ENCODE peak calls at places on chromosome 13, in four cellular contexts. M is HL-60, Z is lower leg skin, F is BJ. K is an unnamed sample.

GRCh38 chr13:21060063-21060826 is 1.1 kb downstream of the LATS2 start:
- DNase-seq in M (no peak), Z (peak), F (no peak), K (no peak)

GRCh38 chr13:105814902-105815250 is 720.6 kb downstream of the EFNB2 start:
- DNase-seq in M (no peak), Z (no peak), F (no peak), K (no peak)

GRCh38 chr13:25286308-25286968 is 850 bp downstream of the MTMR6 start:
- DNase-seq in M (no peak), Z (no peak), F (no peak), K (no peak)

GRCh38 chr13:77429320-77430142 is 102.6 kb upstream of the MYCBP2 start:
- DNase-seq in M (no peak), Z (no peak), F (no peak), K (no peak)

GRCh38 chr13:94712812-94713555 is 639 bp upstream of the SOX21 start:
- DNase-seq in M (no peak), Z (no peak), F (peak), K (no peak)

GRCh38 chr13:73672492-73672891 is 461.7 kb downstream of the KLF12 start:
- DNase-seq in M (no peak), Z (no peak), F (no peak), K (no peak)

GRCh38 chr13:80374453-80374852 is 33.5 kb upstream of the SPRY2 start:
- DNase-seq in M (no peak), Z (no peak), F (no peak), K (no peak)

GRCh38 chr13:52599037-52599852 is 43.0 kb upstream of the HNRNPA1L2 start:
- DNase-seq in M (no peak), Z (no peak), F (no peak), K (no peak)

GRCh38 chr13:50715402-50716146 is 127.9 kb downstream of the DLEU7 start:
- DNase-seq in M (peak), Z (peak), F (no peak), K (no peak)

GRCh38 chr13:101579291-101579802 is 126.9 kb downstream of the ITGBL1 start:
- DNase-seq in M (no peak), Z (no peak), F (no peak), K (no peak)

GRCh38 chr13:110616103-110617101 is 1.1 kb downstream of the NAXD start:
- DNase-seq in M (no peak), Z (no peak), F (no peak), K (no peak)

GRCh38 chr13:28494537-28494860 is 429 bp downstream of the FLT1 start:
- DNase-seq in M (no peak), Z (no peak), F (no peak), K (no peak)

GRCh38 chr13:79245937-79246574 is 160.0 kb downstream of the RBM26 start:
- DNase-seq in M (no peak), Z (no peak), F (no peak), K (no peak)

GRCh38 chr13:79241697-79242096 is 164.4 kb downstream of the RBM26 start:
- DNase-seq in M (no peak), Z (no peak), F (no peak), K (no peak)

GRCh38 chr13:79246575-79246949 is 159.5 kb downstream of the RBM26 start:
- DNase-seq in M (no peak), Z (no peak), F (no peak), K (no peak)
- TF ChIP-seq CTCF in M (no peak), Z (no peak), F (no peak), K (no peak)

GRCh38 chr13:59459972-59460371 is 703.8 kb downstream of the DIAPH3 start:
- DNase-seq in M (no peak), Z (no peak), F (no peak), K (no peak)
- TF ChIP-seq CTCF in M (no peak), Z (no peak), F (no peak), K (no peak)

DNA sequence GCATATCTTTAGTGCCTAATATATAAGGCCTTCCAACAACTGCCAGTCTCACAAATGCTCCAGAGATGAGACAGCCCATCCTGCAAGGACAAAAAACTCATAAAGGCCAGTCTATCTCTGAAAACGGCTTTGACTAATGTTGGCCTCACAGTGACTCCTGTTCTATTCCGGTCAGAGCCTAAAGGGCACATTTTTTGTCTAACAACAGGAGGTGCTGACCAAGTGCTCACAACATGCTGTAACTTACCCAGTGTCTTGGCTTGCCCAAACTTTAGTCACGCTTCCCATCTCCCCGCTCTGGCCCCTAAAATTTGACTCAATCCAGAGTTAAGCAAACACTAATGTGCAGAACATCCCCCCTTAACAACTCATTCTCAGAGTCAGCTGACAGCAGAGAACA is 1411.2 kb upstream of the MIR17HG start:
- DNase-seq in M (no peak), Z (no peak), F (no peak), K (no peak)
- TF ChIP-seq CTCF in M (no peak), Z (no peak), F (no peak), K (no peak)

DNA sequence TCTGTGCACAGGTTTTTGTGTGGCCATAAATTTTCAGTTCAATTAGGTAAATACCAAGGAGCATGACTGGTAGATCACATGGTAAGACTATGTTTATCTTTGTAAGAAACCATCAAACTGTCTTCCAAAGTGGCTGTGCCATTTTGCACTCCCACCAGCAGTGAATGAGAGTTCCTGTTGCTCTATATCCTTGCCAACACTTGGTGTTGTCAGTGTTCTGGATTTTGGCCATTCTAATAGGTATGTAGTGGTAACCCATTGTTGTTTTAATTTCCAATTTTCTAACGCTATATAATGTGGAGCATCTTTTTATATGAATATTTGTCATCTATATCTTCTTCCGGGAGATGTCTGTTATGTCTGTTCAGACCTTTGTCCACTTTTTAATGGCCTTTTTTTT is 51.7 kb upstream of the MED4 start:
- DNase-seq in M (no peak), Z (no peak), F (no peak), K (no peak)
- TF ChIP-seq CTCF in M (no peak), Z (no peak), F (no peak), K (no peak)

GRCh38 chr13:20057963-20058362 is 99.4 kb downstream of the ZMYM2 start:
- DNase-seq in M (no peak), Z (no peak), F (no peak), K (no peak)
- TF ChIP-seq CTCF in M (no peak), Z (no peak), F (no peak), K (no peak)

GRCh38 chr13:43895940-43896339 is 16.2 kb downstream of the LACC1 start:
- DNase-seq in M (no peak), Z (no peak), F (no peak), K (no peak)

GRCh38 chr13:43894438-43894837 is 14.7 kb downstream of the LACC1 start:
- DNase-seq in M (no peak), Z (no peak), F (no peak), K (no peak)
- TF ChIP-seq CTCF in M (no peak), Z (no peak), F (peak), K (no peak)

GRCh38 chr13:41611385-41611784 is 154.0 kb downstream of the RGCC start:
- DNase-seq in M (no peak), Z (no peak), F (no peak), K (no peak)
- TF ChIP-seq CTCF in M (no peak), Z (no peak), F (no peak), K (no peak)

K was measured in omental fat pad.